ENCODE peak calls at places on chromosomes 11 and 22, in seven cellular contexts. Y is PC-3, A is body of pancreas, N is NB4, Z is GM23338, I is erythroblast, E is fibroblast of mammary gland. O is an unnamed sample.

GRCh38 chr11:96102664-96103068 is 178.8 kb upstream of the MTMR2 start:
- DNase-seq in Y (peak), A (no peak), N (no peak), Z (no peak), I (no peak), E (peak), O (no peak)

GRCh38 chr11:118715245-118715807 is 35.9 kb upstream of the TREH start:
- DNase-seq in Y (no peak), A (peak), N (no peak), Z (no peak), I (no peak), E (peak), O (no peak)

GRCh38 chr22:18078329-18079041 is 695 bp downstream of the PEX26 start:
- DNase-seq in Y (peak), A (peak), N (peak), Z (peak), I (peak), E (peak), O (no peak)

GRCh38 chr11:46520971-46521745 is 72.7 kb downstream of the AMBRA1 start:
- DNase-seq in Y (peak), A (no peak), N (no peak), Z (peak), I (no peak), E (peak), O (peak)

GRCh38 chr11:1862588-1863351 is 9.9 kb downstream of the LSP1 start:
- DNase-seq in Y (no peak), A (peak), N (no peak), Z (no peak), I (no peak), E (peak), O (no peak)

GRCh38 chr11:111120221-111120620 is 125.3 kb upstream of the POU2AF2 start:
- DNase-seq in Y (no peak), A (no peak), N (no peak), Z (no peak), I (no peak), E (no peak), O (no peak)

GRCh38 chr11:2077061-2077802 is 62.0 kb downstream of the IGF2 start:
- DNase-seq in Y (peak), A (peak), N (no peak), Z (no peak), I (no peak), E (peak), O (no peak)

GRCh38 chr11:65555693-65556231 is 2.4 kb downstream of the LTBP3 start:
- DNase-seq in Y (peak), A (peak), N (peak), Z (no peak), I (peak), E (peak), O (no peak)

GRCh38 chr11:8925711-8926110 is 7.0 kb downstream of the C11orf16 start:
- DNase-seq in Y (no peak), A (no peak), N (no peak), Z (no peak), I (no peak), E (no peak), O (no peak)

GRCh38 chr11:12156301-12157140 is 46.1 kb downstream of the MICAL2 start:
- DNase-seq in Y (no peak), A (no peak), N (no peak), Z (no peak), I (peak), E (no peak), O (peak)

GRCh38 chr11:73379189-73379880 is 3.1 kb downstream of the RELT start:
- DNase-seq in Y (peak), A (peak), N (no peak), Z (no peak), I (peak), E (no peak), O (peak)

GRCh38 chr11:7570938-7571337 is 57.1 kb downstream of the PPFIBP2 start:
- DNase-seq in Y (no peak), A (no peak), N (no peak), Z (peak), I (no peak), E (no peak), O (peak)

GRCh38 chr22:37525073-37525745 is 6.0 kb upstream of the CARD10 start:
- DNase-seq in Y (peak), A (no peak), N (no peak), Z (no peak), I (no peak), E (peak), O (no peak)

GRCh38 chr11:17760102-17761029 is 25.8 kb downstream of the KCNC1 start:
- DNase-seq in Y (peak), A (peak), N (peak), Z (peak), I (peak), E (peak), O (peak)

GRCh38 chr11:31199403-31199802 is 170.1 kb downstream of the DCDC1 start:
- DNase-seq in Y (no peak), A (no peak), N (no peak), Z (peak), I (no peak), E (no peak), O (no peak)

GRCh38 chr22:20645954-20646353 is 128.0 kb upstream of the SERPIND1 start:
- DNase-seq in Y (no peak), A (no peak), N (no peak), Z (no peak), I (no peak), E (no peak), O (no peak)

GRCh38 chr11:64935634-64936081 is at the start of gene GPHA2:
- DNase-seq in Y (peak), A (peak), N (no peak), Z (peak), I (no peak), E (peak), O (peak)

GRCh38 chr11:120124355-120124754 is 13.6 kb downstream of the TRIM29 start:
- DNase-seq in Y (no peak), A (no peak), N (no peak), Z (no peak), I (no peak), E (no peak), O (no peak)

GRCh38 chr11:118010738-118011461 is 24.7 kb downstream of the IL10RA start:
- DNase-seq in Y (no peak), A (peak), N (peak), Z (no peak), I (no peak), E (no peak), O (peak)

GRCh38 chr11:57473208-57473930 is 13.0 kb downstream of the RTN4RL2 start:
- DNase-seq in Y (no peak), A (no peak), N (peak), Z (no peak), I (peak), E (no peak), O (no peak)

GRCh38 chr11:61897387-61898246 is 6.3 kb upstream of the FADS3 start:
- DNase-seq in Y (peak), A (peak), N (peak), Z (peak), I (peak), E (peak), O (peak)

GRCh38 chr11:69455969-69456368 is 25.5 kb upstream of the LINC01488 start:
- DNase-seq in Y (no peak), A (no peak), N (no peak), Z (no peak), I (no peak), E (no peak), O (no peak)

GRCh38 chr11:44286268-44286880 is 23.6 kb downstream of the ALX4 start:
- DNase-seq in Y (peak), A (peak), N (peak), Z (peak), I (peak), E (peak), O (peak)

GRCh38 chr22:29567338-29567737 is 13.6 kb downstream of the NIPSNAP1 start:
- DNase-seq in Y (no peak), A (no peak), N (no peak), Z (no peak), I (peak), E (no peak), O (peak)

GRCh38 chr22:44865193-44866057 is 113.0 kb downstream of the ARHGAP8 start:
- DNase-seq in Y (no peak), A (no peak), N (no peak), Z (peak), I (no peak), E (no peak), O (no peak)

GRCh38 chr11:126172596-126173038 is 38.8 kb downstream of the RPUSD4 start:
- DNase-seq in Y (no peak), A (no peak), N (peak), Z (no peak), I (no peak), E (peak), O (no peak)